ENCODE peak calls at places on chromosomes 6 and 20, in six cellular contexts. S is HepG2, T is mesenchymal stem cell, K is pancreas, X is IMR-90, R is ovary. L is an unnamed sample.

GRCh38 chr6:69589626-69590025 is 207.2 kb downstream of the LMBRD1 start:
- DNase-seq in S (no peak), T (no peak), K (no peak), X (no peak), R (no peak), L (no peak)

GRCh38 chr6:169669889-169670288 is 31.9 kb downstream of the WDR27 start:
- DNase-seq in S (no peak), T (peak), K (no peak), X (peak), R (no peak), L (peak)

GRCh38 chr6:100446922-100447899 is 17.5 kb downstream of the SIM1 start:
- DNase-seq in S (no peak), T (peak), K (no peak), X (no peak), R (no peak), L (no peak)

GRCh38 chr6:156988276-156989158 is 211.3 kb downstream of the ARID1B start:
- DNase-seq in S (peak), T (peak), K (no peak), X (no peak), R (no peak), L (peak)

GRCh38 chr6:135922170-135922569 is 70.7 kb downstream of the PDE7B start:
- DNase-seq in S (no peak), T (peak), K (no peak), X (peak), R (peak), L (peak)

GRCh38 chr6:18115356-18115755 is 7.1 kb downstream of the NHLRC1 start:
- DNase-seq in S (no peak), T (no peak), K (no peak), X (no peak), R (no peak), L (peak)

GRCh38 chr20:46681032-46681854 is 8.0 kb downstream of the TP53RK start:
- DNase-seq in S (peak), T (peak), K (no peak), X (peak), R (peak), L (peak)

GRCh38 chr6:85126448-85127178 is 323.3 kb upstream of the NT5E start:
- DNase-seq in S (peak), T (peak), K (no peak), X (peak), R (no peak), L (peak)

GRCh38 chr6:143060806-143061596 is at the start of gene AIG1:
- DNase-seq in S (no peak), T (no peak), K (peak), X (no peak), R (no peak), L (no peak)

GRCh38 chr6:90156861-90157260 is 139.8 kb downstream of the BACH2 start:
- DNase-seq in S (no peak), T (no peak), K (no peak), X (no peak), R (no peak), L (no peak)

GRCh38 chr6:4299476-4299875 is 164.1 kb upstream of the ECI2 start:
- DNase-seq in S (no peak), T (no peak), K (no peak), X (no peak), R (no peak), L (no peak)

GRCh38 chr6:20876016-20876415 is 341.8 kb downstream of the CDKAL1 start:
- DNase-seq in S (no peak), T (peak), K (no peak), X (peak), R (no peak), L (no peak)

GRCh38 chr6:10597499-10598001 is 76.4 kb downstream of the GCNT2 start:
- DNase-seq in S (no peak), T (no peak), K (no peak), X (no peak), R (no peak), L (no peak)

GRCh38 chr20:41599699-41600104 is 18.5 kb downstream of the CHD6 start:
- DNase-seq in S (no peak), T (no peak), K (no peak), X (no peak), R (no peak), L (no peak)

GRCh38 chr6:26195924-26196845 is 109.0 kb downstream of the HFE start:
- DNase-seq in S (peak), T (peak), K (no peak), X (peak), R (no peak), L (peak)

GRCh38 chr6:167103041-167103816 is 19.7 kb upstream of the CCR6 start:
- DNase-seq in S (peak), T (no peak), K (no peak), X (no peak), R (no peak), L (no peak)

GRCh38 chr6:122322824-122323223 is 76.6 kb upstream of the HSF2 start:
- DNase-seq in S (no peak), T (peak), K (no peak), X (peak), R (no peak), L (peak)

GRCh38 chr20:10357061-10357708 is 76.8 kb downstream of the MKKS start:
- DNase-seq in S (no peak), T (no peak), K (no peak), X (no peak), R (no peak), L (peak)

GRCh38 chr6:37182736-37183590 is 13.0 kb downstream of the PIM1 start:
- DNase-seq in S (no peak), T (no peak), K (no peak), X (no peak), R (no peak), L (peak)

GRCh38 chr6:96812077-96812703 is 25.1 kb downstream of the GPR63 start:
- DNase-seq in S (no peak), T (peak), K (no peak), X (peak), R (no peak), L (no peak)

GRCh38 chr6:52534966-52535390 is 41.9 kb downstream of the TRAM2 start:
- DNase-seq in S (no peak), T (no peak), K (no peak), X (no peak), R (no peak), L (no peak)

GRCh38 chr6:21722488-21722887 is 128.9 kb downstream of the SOX4 start:
- DNase-seq in S (no peak), T (no peak), K (no peak), X (no peak), R (no peak), L (no peak)

GRCh38 chr20:38201356-38201755 is 36.3 kb upstream of the TGM2 start:
- DNase-seq in S (no peak), T (peak), K (no peak), X (peak), R (no peak), L (peak)

GRCh38 chr6:168122011-168122410 is 43.0 kb upstream of the FRMD1 start:
- DNase-seq in S (no peak), T (no peak), K (peak), X (no peak), R (no peak), L (no peak)

GRCh38 chr6:91081452-91082067 is 494.7 kb upstream of the MAP3K7 start:
- DNase-seq in S (peak), T (peak), K (no peak), X (peak), R (no peak), L (peak)

GRCh38 chr6:131059486-131059885 is 3.6 kb downstream of the EPB41L2 start:
- DNase-seq in S (no peak), T (peak), K (no peak), X (peak), R (no peak), L (no peak)

GRCh38 chr6:7332090-7332745 is 19.2 kb upstream of the SSR1 start:
- DNase-seq in S (peak), T (no peak), K (no peak), X (no peak), R (no peak), L (peak)

GRCh38 chr6:138346302-138347195 is 31.2 kb upstream of the SMIM28 start:
- DNase-seq in S (no peak), T (peak), K (no peak), X (peak), R (no peak), L (no peak)

GRCh38 chr6:31087494-31088089 is 24.8 kb downstream of the C6orf15 start:
- DNase-seq in S (peak), T (peak), K (peak), X (peak), R (peak), L (peak)

GRCh38 chr6:31090275-31090972 is 22.0 kb downstream of the C6orf15 start:
- DNase-seq in S (no peak), T (no peak), K (no peak), X (no peak), R (no peak), L (no peak)

GRCh38 chr6:31083742-31084354 is 28.5 kb downstream of the C6orf15 start:
- DNase-seq in S (peak), T (peak), K (no peak), X (peak), R (peak), L (peak)

GRCh38 chr6:31090973-31091364 is 21.4 kb downstream of the C6orf15 start:
- DNase-seq in S (no peak), T (no peak), K (no peak), X (no peak), R (no peak), L (no peak)

DNA sequence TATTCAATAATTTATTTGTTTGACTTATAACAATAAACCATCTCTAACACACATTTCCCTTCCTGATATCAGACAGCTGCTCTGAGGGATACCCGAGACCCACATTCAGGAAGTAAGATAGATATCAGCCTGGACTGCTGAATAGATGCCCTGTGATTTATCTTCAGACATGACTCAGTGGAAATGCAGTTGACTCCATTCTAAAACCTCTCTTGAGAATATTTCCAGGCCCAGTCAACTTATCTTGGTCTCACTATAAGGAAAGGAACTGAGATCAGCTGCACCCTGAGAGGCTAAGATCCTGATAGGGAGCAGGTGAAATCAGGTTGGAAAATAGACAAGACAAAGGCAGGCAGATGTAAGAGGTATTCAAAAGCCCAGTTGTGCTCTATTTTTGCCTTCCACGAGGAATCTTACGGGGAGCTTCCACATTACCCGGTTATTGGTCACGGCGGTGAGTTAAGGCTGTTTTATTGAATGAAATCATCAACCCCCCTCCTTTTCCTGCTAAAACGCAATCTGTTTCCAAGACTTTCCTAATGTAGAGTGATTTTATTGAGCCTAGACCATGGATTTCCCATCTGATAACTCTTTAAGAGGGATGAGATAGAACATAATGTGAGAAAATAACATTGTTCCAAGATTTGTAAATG is 25.5 kb downstream of the C6orf15 start:
- DNase-seq in S (no peak), T (peak), K (no peak), X (peak), R (no peak), L (no peak)
- H3K4me3 ChIP-seq in S (no peak), T (peak), K (no peak), X (no peak), R (no peak), L (no peak)

DNA sequence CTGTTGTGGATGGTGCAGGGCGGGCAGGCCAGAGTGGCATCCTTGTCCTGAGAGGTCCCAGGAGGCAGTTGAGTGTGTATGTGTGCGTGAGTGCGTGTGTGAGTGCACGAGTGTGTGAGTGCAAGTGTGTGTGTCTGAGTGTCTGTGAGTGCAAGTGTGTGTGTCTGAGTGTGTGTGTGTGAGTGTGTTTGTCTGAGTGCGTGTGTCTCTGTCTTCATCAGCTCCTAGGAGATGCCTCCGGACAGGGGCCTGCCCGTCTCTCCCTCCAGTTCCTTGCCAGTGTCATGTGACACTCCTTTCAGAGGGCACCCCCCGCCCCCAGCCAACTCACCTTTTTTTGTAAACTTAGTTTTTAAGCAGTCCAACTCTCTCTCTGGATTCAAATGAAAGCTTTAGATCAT is 12.3 kb downstream of the IGF2R start:
- DNase-seq in S (no peak), T (no peak), K (no peak), X (no peak), R (no peak), L (no peak)
- H3K4me3 ChIP-seq in S (peak), T (no peak), K (no peak), X (no peak), R (no peak), L (no peak)

GRCh38 chr6:17015551-17016381 is 86.1 kb upstream of the STMND1 start:
- DNase-seq in S (no peak), T (no peak), K (peak), X (no peak), R (no peak), L (no peak)
- H3K4me3 ChIP-seq in S (no peak), T (peak), K (no peak), X (no peak), R (peak), L (no peak)

DNA sequence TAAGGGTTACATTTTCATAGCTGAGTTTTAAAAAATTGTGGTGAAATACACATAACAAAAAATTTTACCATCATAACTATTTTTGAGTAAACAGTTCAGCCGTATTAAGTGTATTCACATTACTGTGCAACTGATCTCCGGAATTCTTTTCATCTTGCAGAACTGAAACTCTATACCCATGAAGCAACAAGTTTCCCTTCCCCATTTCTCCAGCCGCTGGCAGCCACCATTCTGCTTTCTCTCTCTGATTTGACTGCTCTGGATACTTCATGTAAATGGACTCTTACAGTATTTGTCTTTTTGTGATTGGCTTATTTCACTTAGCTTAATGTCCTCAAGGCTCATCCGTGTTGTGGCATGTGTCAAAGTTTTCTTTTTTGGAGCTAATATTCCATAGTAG is 341.6 kb downstream of the QKI start:
- DNase-seq in S (no peak), T (no peak), K (no peak), X (peak), R (no peak), L (peak)
- H3K4me3 ChIP-seq in S (no peak), T (no peak), K (no peak), X (no peak), R (no peak), L (no peak)

GRCh38 chr6:151804585-151805285 is 2.7 kb upstream of the ESR1 start:
- DNase-seq in S (no peak), T (no peak), K (no peak), X (no peak), R (no peak), L (no peak)

GRCh38 chr6:151805286-151805840 is 2.1 kb upstream of the ESR1 start:
- DNase-seq in S (no peak), T (no peak), K (peak), X (no peak), R (peak), L (no peak)

GRCh38 chr6:151806757-151807512 is 547 bp upstream of the ESR1 start:
- DNase-seq in S (no peak), T (no peak), K (no peak), X (no peak), R (no peak), L (peak)

GRCh38 chr6:151807513-151808330 is at the start of gene ESR1:
- DNase-seq in S (no peak), T (peak), K (peak), X (no peak), R (peak), L (no peak)

DNA sequence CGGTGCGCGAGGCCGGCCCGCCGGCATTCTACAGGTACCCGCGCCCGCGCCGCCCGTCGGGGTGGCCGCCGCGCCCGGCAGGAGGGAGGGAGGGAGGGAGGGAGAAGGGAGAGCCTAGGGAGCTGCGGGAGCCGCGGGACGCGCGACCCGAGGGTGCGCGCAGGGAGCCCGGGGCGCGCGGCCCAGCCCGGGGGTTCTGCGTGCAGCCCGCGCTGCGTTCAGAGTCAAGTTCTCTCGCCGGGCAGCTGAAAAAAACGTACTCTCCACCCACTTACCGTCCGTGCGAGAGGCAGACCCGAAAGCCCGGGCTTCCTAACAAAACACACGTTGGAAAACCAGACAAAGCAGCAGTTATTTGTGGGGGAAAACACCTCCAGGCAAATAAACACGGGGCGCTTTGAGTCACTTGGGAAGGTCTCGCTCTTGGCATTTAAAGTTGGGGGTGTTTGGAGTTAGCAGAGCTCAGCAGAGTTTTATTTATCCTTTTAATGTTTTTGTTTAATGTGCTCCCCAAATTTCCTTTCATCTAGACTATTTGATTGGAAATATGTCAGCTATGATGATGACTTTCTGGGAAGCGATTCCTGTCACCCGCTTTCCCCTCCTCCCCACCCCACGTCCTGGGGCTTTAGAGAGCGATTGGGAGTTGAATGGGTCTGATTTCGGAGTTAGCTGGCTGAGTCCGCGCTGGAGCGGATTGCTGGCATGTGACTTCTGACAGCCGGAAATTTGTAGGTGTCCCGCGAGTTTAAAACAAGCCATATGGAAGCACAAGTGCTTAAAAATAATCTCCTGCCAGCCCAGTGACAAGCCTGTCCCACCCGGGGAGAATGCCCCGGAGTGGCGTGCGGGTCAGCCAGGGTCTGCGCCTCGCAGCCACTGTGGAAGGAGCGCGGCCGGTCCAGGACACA is 1.1 kb downstream of the ESR1 start:
- DNase-seq in S (no peak), T (no peak), K (peak), X (no peak), R (peak), L (no peak)
- H3K4me3 ChIP-seq in S (peak), T (peak), K (no peak), X (no peak), R (peak), L (no peak)

DNA sequence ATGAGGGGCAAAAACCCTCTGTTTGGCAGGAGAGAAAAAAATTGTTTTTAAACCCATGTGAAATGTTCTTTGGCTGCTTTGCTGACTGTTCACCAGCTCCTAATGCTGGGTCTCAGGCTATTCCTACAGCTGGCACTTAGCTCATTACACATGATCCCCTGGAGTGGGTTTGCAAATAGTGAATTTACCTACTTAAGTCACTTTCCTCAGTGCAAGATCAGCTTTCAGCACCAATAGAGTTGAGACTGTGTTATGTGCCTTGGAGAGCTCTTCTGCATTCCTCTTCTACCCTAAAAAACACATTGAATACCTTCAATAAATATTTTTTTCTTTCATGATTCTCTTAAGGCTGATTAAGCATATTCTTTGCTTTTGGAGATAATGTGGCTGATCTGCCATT is 58.4 kb upstream of the PRDM1 start:
- DNase-seq in S (no peak), T (no peak), K (no peak), X (peak), R (no peak), L (no peak)
- H3K4me3 ChIP-seq in S (no peak), T (no peak), K (no peak), X (no peak), R (no peak), L (no peak)

GRCh38 chr6:145169726-145170125 is 565.6 kb downstream of the EPM2A start:
- DNase-seq in S (no peak), T (no peak), K (no peak), X (no peak), R (no peak), L (no peak)
- H3K4me3 ChIP-seq in S (no peak), T (no peak), K (no peak), X (no peak), R (no peak), L (no peak)

L was measured in NB4.